ENCODE peak calls at places on chromosomes 1 and 21, in five cellular contexts. G is epithelial cell of esophagus; Q is CD8-positive, alpha-beta T cell; K is tibial artery; P is psoas muscle. M is an unnamed sample.

GRCh38 chr1:79441243-79441642 is 434.7 kb upstream of the ADGRL4 start:
- DNase-seq in G (no peak), Q (no peak), K (no peak), P (no peak), M (no peak)

GRCh38 chr1:18948913-18949688 is 7.4 kb downstream of the IFFO2 start:
- DNase-seq in G (peak; percentile 34), Q (no peak), K (peak; percentile 68), P (peak; percentile 70), M (peak; percentile 55)

GRCh38 chr1:223337174-223337869 is 26.7 kb downstream of the SUSD4 start:
- DNase-seq in G (no peak), Q (no peak), K (no peak), P (no peak), M (no peak)

GRCh38 chr1:183807549-183808168 is 2.7 kb downstream of the RGL1 start:
- DNase-seq in G (peak; percentile 82), Q (no peak), K (peak; percentile 28), P (no peak), M (no peak)

GRCh38 chr1:12615916-12616708 is 1.9 kb downstream of the DHRS3 start:
- DNase-seq in G (peak; percentile 39), Q (no peak), K (peak; percentile 80), P (peak; percentile 91), M (peak; percentile 74)

GRCh38 chr1:26046313-26047031 is 554 bp upstream of the SLC30A2 start:
- DNase-seq in G (no peak), Q (no peak), K (no peak), P (peak; percentile 87), M (no peak)

GRCh38 chr1:26335774-26336476 is 18.0 kb downstream of the CRYBG2 start:
- DNase-seq in G (no peak), Q (no peak), K (peak; percentile 34), P (no peak), M (no peak)

GRCh38 chr1:61481313-61481712 is 243.6 kb downstream of the TM2D1 start:
- DNase-seq in G (peak; percentile 80), Q (no peak), K (no peak), P (no peak), M (no peak)

GRCh38 chr1:119882172-119883029 is 13.9 kb downstream of the ADAM30 start:
- DNase-seq in G (peak; percentile 17), Q (no peak), K (no peak), P (no peak), M (no peak)

GRCh38 chr1:32709075-32709474 is 6.5 kb upstream of the SYNC start:
- DNase-seq in G (no peak), Q (no peak), K (no peak), P (no peak), M (no peak)

GRCh38 chr1:159854101-159854692 is 8.3 kb downstream of the VSIG8 start:
- DNase-seq in G (peak; percentile 33), Q (peak; percentile 22), K (peak; percentile 87), P (peak; percentile 73), M (peak; percentile 86)

GRCh38 chr1:179663810-179664209 is 72.2 kb downstream of the TDRD5 start:
- DNase-seq in G (no peak), Q (no peak), K (no peak), P (no peak), M (no peak)

GRCh38 chr1:220748091-220748934 is at the start of gene MTARC2:
- DNase-seq in G (peak; percentile 67), Q (no peak), K (peak; percentile 90), P (peak; percentile 88), M (peak; percentile 82)

GRCh38 chr1:12617901-12618660 is at the start of gene DHRS3:
- DNase-seq in G (peak; percentile 98), Q (peak; percentile 71), K (peak; percentile 82), P (peak; percentile 90), M (peak; percentile 84)

GRCh38 chr21:45769239-45769758 is 125.8 kb downstream of the PCBP3 start:
- DNase-seq in G (no peak), Q (no peak), K (no peak), P (no peak), M (no peak)

GRCh38 chr1:153678519-153679336 is at the start of gene NPR1:
- DNase-seq in G (peak; percentile 29), Q (peak; percentile 21), K (peak; percentile 81), P (peak; percentile 83), M (peak; percentile 69)

GRCh38 chr1:153680120-153680403 is 1.6 kb downstream of the NPR1 start:
- DNase-seq in G (no peak), Q (no peak), K (no peak), P (no peak), M (no peak)

GRCh38 chr1:153682730-153683129 is 4.2 kb downstream of the NPR1 start:
- DNase-seq in G (no peak), Q (no peak), K (no peak), P (no peak), M (no peak)

GRCh38 chr1:153679337-153680119 is 1.0 kb downstream of the NPR1 start:
- DNase-seq in G (no peak), Q (peak; percentile 16), K (no peak), P (peak; percentile 62), M (no peak)

DNA sequence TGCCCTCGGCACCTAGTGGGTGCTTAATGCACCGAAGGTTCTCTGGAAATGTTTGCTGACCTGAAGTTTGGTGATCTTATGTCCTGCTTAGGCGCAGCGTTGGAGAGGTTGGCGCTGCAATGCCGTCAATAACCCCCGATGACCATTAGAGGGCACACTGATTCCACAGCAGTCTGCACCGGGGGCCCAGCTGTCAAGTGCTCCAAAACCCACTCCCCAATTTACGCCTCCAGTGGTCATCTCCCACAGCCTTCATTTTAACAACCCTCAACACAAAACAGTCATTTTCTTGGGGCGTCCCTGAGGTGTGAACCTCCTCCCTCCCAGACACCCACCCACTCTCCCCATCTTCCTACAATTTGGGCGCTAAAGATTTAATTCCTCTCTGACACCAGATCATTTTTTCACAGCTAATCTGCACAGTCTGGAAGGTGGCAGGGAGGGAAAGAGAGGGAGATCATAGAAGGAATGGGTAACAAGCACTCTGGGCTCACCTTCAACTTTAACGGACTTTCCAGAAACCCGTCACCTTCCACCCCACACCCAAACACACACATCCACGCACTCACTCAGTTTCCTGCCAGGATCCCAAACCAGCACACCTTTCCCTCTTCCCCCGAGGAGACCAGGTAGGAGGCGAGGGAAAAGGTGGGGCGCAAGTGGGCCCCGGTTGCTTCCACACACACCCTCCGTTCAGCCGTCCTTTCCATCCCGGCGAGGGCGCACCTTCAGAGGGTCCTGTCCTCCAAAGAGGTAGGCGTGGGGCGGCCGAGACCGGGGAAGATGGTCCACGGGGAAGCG is 570 bp upstream of the NPR1 start:
- DNase-seq in G (peak; percentile 64), Q (peak; percentile 49), K (peak; percentile 55), P (peak; percentile 70), M (peak; percentile 54)
- TF ChIP-seq CTCF in G (peak; percentile 92), Q (peak; percentile 75), K (peak; percentile 88), P (peak; percentile 86), M (peak; percentile 93)

GRCh38 chr1:246114369-246114768 is 392.7 kb downstream of the SMYD3 start:
- DNase-seq in G (no peak), Q (no peak), K (no peak), P (no peak), M (no peak)

GRCh38 chr1:246121533-246121932 is 385.5 kb downstream of the SMYD3 start:
- DNase-seq in G (peak; percentile 44), Q (no peak), K (no peak), P (no peak), M (no peak)

GRCh38 chr1:246113555-246114095 is 393.5 kb downstream of the SMYD3 start:
- DNase-seq in G (no peak), Q (no peak), K (no peak), P (no peak), M (no peak)

GRCh38 chr1:246122071-246122470 is 385.0 kb downstream of the SMYD3 start:
- DNase-seq in G (no peak), Q (no peak), K (no peak), P (no peak), M (no peak)

DNA sequence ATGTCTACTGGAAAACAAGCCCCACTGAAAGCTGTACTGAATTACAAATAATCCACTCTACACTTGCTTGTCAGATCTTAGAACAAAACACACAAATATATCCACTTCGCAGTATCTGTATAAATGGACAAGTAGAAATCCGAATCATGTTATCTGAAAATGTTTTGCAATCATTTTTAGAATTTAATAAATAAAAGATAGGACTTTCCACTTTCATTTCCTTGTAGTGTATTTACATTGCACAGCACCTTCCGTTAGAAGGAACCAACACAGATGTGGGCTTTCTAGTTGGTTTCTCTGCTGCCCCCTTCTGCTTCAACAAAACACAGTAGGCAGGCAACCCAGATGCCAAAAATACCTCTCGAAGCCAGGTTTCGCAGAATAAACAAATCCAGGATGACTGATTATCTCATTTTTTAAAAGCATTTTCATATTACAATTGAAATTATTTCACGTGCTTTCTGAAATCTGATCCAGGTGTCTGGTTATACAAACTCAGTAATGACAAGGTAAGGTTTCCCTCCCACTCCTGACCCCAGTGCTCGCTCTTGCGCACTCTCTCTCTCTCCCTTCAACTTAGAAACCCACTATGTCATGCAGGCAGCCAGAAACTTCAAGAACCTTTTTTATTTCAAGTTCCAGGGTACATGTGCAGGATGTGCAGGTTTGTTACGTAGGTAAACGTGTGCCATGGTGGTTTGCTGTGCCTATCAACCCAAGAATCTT is 389.9 kb downstream of the SMYD3 start:
- DNase-seq in G (peak; percentile 54), Q (peak; percentile 42), K (no peak), P (no peak), M (peak; percentile 21)
- TF ChIP-seq CTCF in G (peak; percentile 57), Q (peak; percentile 52), K (no peak), P (peak; percentile 29), M (peak; percentile 66)

GRCh38 chr1:81802601-81803422 is 2.1 kb downstream of the ADGRL2 start:
- DNase-seq in G (peak; percentile 60), Q (no peak), K (peak; percentile 70), P (peak; percentile 79), M (peak; percentile 77)
- TF ChIP-seq CTCF in G (peak; percentile 28), Q (no peak), K (peak; percentile 40), P (peak; percentile 36), M (peak; percentile 30)

DNA sequence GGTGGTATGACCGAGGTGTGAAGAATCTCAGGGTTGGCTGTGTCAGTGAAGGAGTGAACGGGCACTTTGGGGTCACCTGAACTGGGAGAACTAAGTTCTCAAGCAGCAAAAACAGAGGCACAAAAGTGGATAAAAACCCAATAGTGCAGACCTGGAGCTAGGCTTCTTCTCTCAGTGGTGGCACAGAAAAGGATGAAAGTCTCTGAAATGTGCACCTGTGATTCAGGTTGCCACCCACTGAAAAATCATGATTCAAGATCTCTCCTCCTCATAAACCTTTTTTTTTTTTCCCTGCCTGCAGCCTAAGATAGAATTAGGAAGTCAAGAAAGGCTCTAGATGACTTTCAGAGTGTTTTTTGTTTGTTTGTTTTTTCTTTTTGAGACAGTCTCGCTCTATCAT is 304.8 kb downstream of the KIF26B start:
- DNase-seq in G (no peak), Q (no peak), K (no peak), P (no peak), M (no peak)
- TF ChIP-seq CTCF in G (no peak), Q (no peak), K (no peak), P (no peak), M (no peak)

DNA sequence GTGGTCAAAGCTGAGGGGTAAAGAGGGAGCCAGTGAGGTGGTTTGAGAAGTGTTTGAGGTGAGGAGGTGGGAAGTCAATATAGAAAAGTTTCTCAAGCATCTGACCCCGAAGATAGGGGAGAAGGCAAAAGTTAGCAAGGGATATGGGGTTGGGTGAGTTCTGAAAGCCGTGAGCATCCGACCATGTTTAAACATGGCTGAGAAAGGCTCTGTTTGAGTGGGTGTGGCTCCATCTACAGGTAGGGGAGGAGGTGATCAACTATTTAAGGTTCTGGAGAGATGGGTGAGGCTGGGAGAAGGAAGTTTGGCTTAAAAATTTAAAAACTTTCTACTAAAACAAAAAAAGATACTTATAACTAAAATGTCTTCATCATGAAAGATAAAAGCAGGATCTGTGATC is 273.8 kb downstream of the KCNJ6 start:
- DNase-seq in G (peak; percentile 72), Q (peak; percentile 21), K (no peak), P (no peak), M (no peak)
- TF ChIP-seq CTCF in G (peak; percentile 62), Q (peak; percentile 22), K (no peak), P (peak; percentile 41), M (no peak)